ENCODE peak calls at places on chromosomes 5 and 9, in ten cellular contexts. One of them, this sample, is unnamed.

GRCh38 chr5:144972317-144972716 is 801.6 kb downstream of the KCTD16 start:
- DNase-seq in Caco-2: no peak
- DNase-seq in fibroblast of lung: no peak
- DNase-seq in heart right ventricle: no peak
- DNase-seq in HFFc6: no peak
- DNase-seq in WTC11: no peak
- DNase-seq in neural crest cell: no peak
- DNase-seq in astrocyte of the cerebellum: no peak
- DNase-seq in right lobe of liver: no peak
- DNase-seq in OCI-LY7: no peak
- DNase-seq in this sample: no peak

GRCh38 chr9:90773593-90773992 is 28.0 kb upstream of the SYK start:
- DNase-seq in Caco-2: no peak
- DNase-seq in fibroblast of lung: no peak
- DNase-seq in heart right ventricle: no peak
- DNase-seq in HFFc6: no peak
- DNase-seq in WTC11: peak
- DNase-seq in neural crest cell: no peak
- DNase-seq in astrocyte of the cerebellum: no peak
- DNase-seq in right lobe of liver: no peak
- DNase-seq in OCI-LY7: peak
- DNase-seq in this sample: no peak

GRCh38 chr5:171131499-171131898 is 177.5 kb upstream of the TLX3 start:
- DNase-seq in Caco-2: no peak
- DNase-seq in fibroblast of lung: no peak
- DNase-seq in heart right ventricle: no peak
- DNase-seq in HFFc6: no peak
- DNase-seq in WTC11: no peak
- DNase-seq in neural crest cell: no peak
- DNase-seq in astrocyte of the cerebellum: no peak
- DNase-seq in right lobe of liver: no peak
- DNase-seq in OCI-LY7: no peak
- DNase-seq in this sample: no peak

GRCh38 chr9:117733465-117733864 is 29.3 kb downstream of the TLR4 start:
- DNase-seq in Caco-2: no peak
- DNase-seq in fibroblast of lung: no peak
- DNase-seq in heart right ventricle: no peak
- DNase-seq in HFFc6: no peak
- DNase-seq in WTC11: no peak
- DNase-seq in neural crest cell: no peak
- DNase-seq in astrocyte of the cerebellum: no peak
- DNase-seq in right lobe of liver: no peak
- DNase-seq in OCI-LY7: no peak
- DNase-seq in this sample: no peak

GRCh38 chr9:123081824-123082223 is 48.4 kb downstream of the GPR21 start:
- DNase-seq in Caco-2: peak
- DNase-seq in fibroblast of lung: peak
- DNase-seq in heart right ventricle: no peak
- DNase-seq in HFFc6: peak
- DNase-seq in WTC11: no peak
- DNase-seq in neural crest cell: peak
- DNase-seq in astrocyte of the cerebellum: peak
- DNase-seq in right lobe of liver: no peak
- DNase-seq in OCI-LY7: peak
- DNase-seq in this sample: no peak

GRCh38 chr5:74212336-74212735 is 428.2 kb downstream of the ENC1 start:
- DNase-seq in Caco-2: peak
- DNase-seq in fibroblast of lung: no peak
- DNase-seq in heart right ventricle: no peak
- DNase-seq in HFFc6: peak
- DNase-seq in WTC11: peak
- DNase-seq in neural crest cell: no peak
- DNase-seq in astrocyte of the cerebellum: no peak
- DNase-seq in right lobe of liver: no peak
- DNase-seq in OCI-LY7: peak
- DNase-seq in this sample: no peak

GRCh38 chr5:170408189-170408588 is 19.0 kb upstream of the KCNMB1 start:
- DNase-seq in Caco-2: no peak
- DNase-seq in fibroblast of lung: peak
- DNase-seq in heart right ventricle: no peak
- DNase-seq in HFFc6: no peak
- DNase-seq in WTC11: no peak
- DNase-seq in neural crest cell: no peak
- DNase-seq in astrocyte of the cerebellum: no peak
- DNase-seq in right lobe of liver: no peak
- DNase-seq in OCI-LY7: no peak
- DNase-seq in this sample: no peak

GRCh38 chr5:172929371-172929838 is 29.8 kb upstream of the RPL26L1 start:
- DNase-seq in Caco-2: no peak
- DNase-seq in fibroblast of lung: peak
- DNase-seq in heart right ventricle: no peak
- DNase-seq in HFFc6: peak
- DNase-seq in WTC11: no peak
- DNase-seq in neural crest cell: no peak
- DNase-seq in astrocyte of the cerebellum: peak
- DNase-seq in right lobe of liver: no peak
- DNase-seq in OCI-LY7: no peak
- DNase-seq in this sample: no peak

GRCh38 chr5:117414926-117415325 is 840.3 kb upstream of the SEMA6A start:
- DNase-seq in Caco-2: no peak
- DNase-seq in fibroblast of lung: no peak
- DNase-seq in heart right ventricle: no peak
- DNase-seq in HFFc6: no peak
- DNase-seq in WTC11: no peak
- DNase-seq in neural crest cell: no peak
- DNase-seq in astrocyte of the cerebellum: no peak
- DNase-seq in right lobe of liver: no peak
- DNase-seq in OCI-LY7: no peak
- DNase-seq in this sample: no peak

GRCh38 chr5:153565822-153566221 is 75.4 kb downstream of the GRIA1 start:
- DNase-seq in Caco-2: no peak
- DNase-seq in fibroblast of lung: peak
- DNase-seq in heart right ventricle: no peak
- DNase-seq in HFFc6: peak
- DNase-seq in WTC11: no peak
- DNase-seq in neural crest cell: no peak
- DNase-seq in astrocyte of the cerebellum: no peak
- DNase-seq in right lobe of liver: no peak
- DNase-seq in OCI-LY7: no peak
- DNase-seq in this sample: no peak

GRCh38 chr9:74006935-74007334 is 490.2 kb upstream of the RORB start:
- DNase-seq in Caco-2: no peak
- DNase-seq in fibroblast of lung: peak
- DNase-seq in heart right ventricle: no peak
- DNase-seq in HFFc6: no peak
- DNase-seq in WTC11: no peak
- DNase-seq in neural crest cell: no peak
- DNase-seq in astrocyte of the cerebellum: no peak
- DNase-seq in right lobe of liver: no peak
- DNase-seq in OCI-LY7: no peak
- DNase-seq in this sample: no peak

DNA sequence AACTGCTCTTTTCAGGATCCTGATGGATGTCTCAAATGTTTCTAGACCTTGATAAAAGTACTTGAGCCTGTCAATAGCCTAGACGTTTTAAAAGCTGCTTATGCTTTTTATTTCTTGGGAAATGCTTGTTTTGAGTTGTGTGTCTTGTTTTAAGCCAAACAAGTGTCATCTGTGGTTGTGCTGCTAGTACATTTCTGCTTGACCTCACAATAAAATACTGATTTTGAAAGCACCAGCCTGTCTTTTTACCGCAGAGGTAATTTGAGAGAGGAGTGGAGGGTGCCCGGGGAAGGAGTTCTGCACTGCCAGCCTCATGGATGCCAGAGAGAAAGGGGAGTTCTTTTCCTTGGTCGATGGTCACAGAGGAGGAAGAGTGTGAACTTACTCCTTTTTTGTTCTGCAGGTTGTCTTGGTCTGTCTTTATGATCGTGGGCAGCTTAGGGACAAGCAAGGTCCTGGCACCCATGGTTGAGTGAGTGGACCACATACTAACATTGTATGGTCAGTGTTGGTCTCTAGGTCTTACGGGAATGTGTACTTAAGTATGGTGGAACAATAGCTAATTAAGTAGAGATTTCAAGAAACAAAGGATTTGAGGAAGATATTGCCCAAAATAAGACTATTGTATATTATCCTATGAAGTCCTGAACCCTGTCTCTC is 61.0 kb downstream of the TRIO start:
- DNase-seq in Caco-2: no peak
- DNase-seq in fibroblast of lung: no peak
- DNase-seq in heart right ventricle: no peak
- DNase-seq in HFFc6: no peak
- DNase-seq in WTC11: no peak
- DNase-seq in neural crest cell: no peak
- DNase-seq in astrocyte of the cerebellum: no peak
- DNase-seq in right lobe of liver: no peak
- DNase-seq in OCI-LY7: no peak
- DNase-seq in this sample: no peak
- TF ChIP-seq CTCF in Caco-2: no peak
- TF ChIP-seq CTCF in fibroblast of lung: no peak
- TF ChIP-seq CTCF in heart right ventricle: no peak
- TF ChIP-seq CTCF in HFFc6: no peak
- TF ChIP-seq CTCF in WTC11: no peak
- TF ChIP-seq CTCF in neural crest cell: no peak
- TF ChIP-seq CTCF in astrocyte of the cerebellum: no peak
- TF ChIP-seq CTCF in right lobe of liver: no peak
- TF ChIP-seq CTCF in OCI-LY7: no peak
- TF ChIP-seq CTCF in this sample: no peak

GRCh38 chr9:10614201-10614870 is 1.5 kb upstream of the PTPRD start:
- DNase-seq in Caco-2: no peak
- DNase-seq in fibroblast of lung: peak
- DNase-seq in heart right ventricle: no peak
- DNase-seq in HFFc6: no peak
- DNase-seq in WTC11: no peak
- DNase-seq in neural crest cell: no peak
- DNase-seq in astrocyte of the cerebellum: no peak
- DNase-seq in right lobe of liver: no peak
- DNase-seq in OCI-LY7: no peak
- DNase-seq in this sample: no peak

GRCh38 chr9:10613413-10613812 is 611 bp upstream of the PTPRD start:
- DNase-seq in Caco-2: no peak
- DNase-seq in fibroblast of lung: no peak
- DNase-seq in heart right ventricle: no peak
- DNase-seq in HFFc6: no peak
- DNase-seq in WTC11: no peak
- DNase-seq in neural crest cell: no peak
- DNase-seq in astrocyte of the cerebellum: no peak
- DNase-seq in right lobe of liver: no peak
- DNase-seq in OCI-LY7: no peak
- DNase-seq in this sample: peak

GRCh38 chr9:10612649-10613398 is at the start of gene PTPRD:
- DNase-seq in Caco-2: peak
- DNase-seq in fibroblast of lung: peak
- DNase-seq in heart right ventricle: peak
- DNase-seq in HFFc6: no peak
- DNase-seq in WTC11: peak
- DNase-seq in neural crest cell: peak
- DNase-seq in astrocyte of the cerebellum: peak
- DNase-seq in right lobe of liver: peak
- DNase-seq in OCI-LY7: no peak
- DNase-seq in this sample: peak
- TF ChIP-seq CTCF in Caco-2: no peak
- TF ChIP-seq CTCF in fibroblast of lung: no peak
- TF ChIP-seq CTCF in heart right ventricle: no peak
- TF ChIP-seq CTCF in HFFc6: no peak
- TF ChIP-seq CTCF in WTC11: no peak
- TF ChIP-seq CTCF in neural crest cell: peak
- TF ChIP-seq CTCF in astrocyte of the cerebellum: peak
- TF ChIP-seq CTCF in right lobe of liver: no peak
- TF ChIP-seq CTCF in OCI-LY7: no peak
- TF ChIP-seq CTCF in this sample: peak

GRCh38 chr9:7534211-7534935 is 265.2 kb downstream of the DMAC1 start:
- DNase-seq in Caco-2: no peak
- DNase-seq in fibroblast of lung: no peak
- DNase-seq in heart right ventricle: no peak
- DNase-seq in HFFc6: no peak
- DNase-seq in WTC11: no peak
- DNase-seq in neural crest cell: no peak
- DNase-seq in astrocyte of the cerebellum: no peak
- DNase-seq in right lobe of liver: no peak
- DNase-seq in OCI-LY7: no peak
- DNase-seq in this sample: no peak
- TF ChIP-seq CTCF in Caco-2: no peak
- TF ChIP-seq CTCF in fibroblast of lung: peak
- TF ChIP-seq CTCF in heart right ventricle: no peak
- TF ChIP-seq CTCF in HFFc6: no peak
- TF ChIP-seq CTCF in WTC11: no peak
- TF ChIP-seq CTCF in neural crest cell: no peak
- TF ChIP-seq CTCF in astrocyte of the cerebellum: no peak
- TF ChIP-seq CTCF in right lobe of liver: no peak
- TF ChIP-seq CTCF in OCI-LY7: no peak
- TF ChIP-seq CTCF in this sample: no peak

DNA sequence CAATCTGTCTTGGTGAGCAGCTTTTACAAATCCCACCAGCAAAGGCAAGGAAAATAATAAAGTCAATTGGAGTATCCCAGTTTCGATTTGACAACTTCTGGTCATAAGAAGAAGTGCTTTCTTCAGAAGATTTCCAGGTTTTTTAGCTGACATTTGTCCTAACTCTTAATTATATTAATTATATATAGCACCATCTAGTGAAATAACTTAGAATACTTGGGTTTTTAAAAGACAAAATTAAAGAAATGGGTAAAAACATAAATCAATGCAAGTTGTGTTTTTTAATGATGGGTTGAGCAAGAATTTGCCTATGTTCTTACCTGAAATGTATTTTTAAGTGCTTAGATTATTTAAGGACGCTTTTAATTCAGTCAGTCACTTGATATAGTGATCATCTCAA is 421.8 kb downstream of the ACTL7B start:
- DNase-seq in Caco-2: no peak
- DNase-seq in fibroblast of lung: no peak
- DNase-seq in heart right ventricle: no peak
- DNase-seq in HFFc6: no peak
- DNase-seq in WTC11: no peak
- DNase-seq in neural crest cell: no peak
- DNase-seq in astrocyte of the cerebellum: no peak
- DNase-seq in right lobe of liver: no peak
- DNase-seq in OCI-LY7: no peak
- DNase-seq in this sample: no peak
- TF ChIP-seq CTCF in Caco-2: no peak
- TF ChIP-seq CTCF in fibroblast of lung: no peak
- TF ChIP-seq CTCF in heart right ventricle: no peak
- TF ChIP-seq CTCF in HFFc6: peak
- TF ChIP-seq CTCF in WTC11: no peak
- TF ChIP-seq CTCF in neural crest cell: no peak
- TF ChIP-seq CTCF in astrocyte of the cerebellum: no peak
- TF ChIP-seq CTCF in right lobe of liver: no peak
- TF ChIP-seq CTCF in OCI-LY7: peak
- TF ChIP-seq CTCF in this sample: no peak

GRCh38 chr5:98969400-98969799 is 40.6 kb upstream of the CHD1 start:
- DNase-seq in Caco-2: no peak
- DNase-seq in fibroblast of lung: no peak
- DNase-seq in heart right ventricle: no peak
- DNase-seq in HFFc6: no peak
- DNase-seq in WTC11: no peak
- DNase-seq in neural crest cell: no peak
- DNase-seq in astrocyte of the cerebellum: no peak
- DNase-seq in right lobe of liver: no peak
- DNase-seq in OCI-LY7: no peak
- DNase-seq in this sample: no peak
- TF ChIP-seq CTCF in Caco-2: no peak
- TF ChIP-seq CTCF in fibroblast of lung: no peak
- TF ChIP-seq CTCF in heart right ventricle: no peak
- TF ChIP-seq CTCF in HFFc6: no peak
- TF ChIP-seq CTCF in WTC11: no peak
- TF ChIP-seq CTCF in neural crest cell: no peak
- TF ChIP-seq CTCF in astrocyte of the cerebellum: no peak
- TF ChIP-seq CTCF in right lobe of liver: peak
- TF ChIP-seq CTCF in OCI-LY7: no peak
- TF ChIP-seq CTCF in this sample: no peak

GRCh38 chr9:87812375-87813118 is 70.1 kb upstream of the SPATA31E1 start:
- DNase-seq in Caco-2: peak
- DNase-seq in fibroblast of lung: peak
- DNase-seq in heart right ventricle: no peak
- DNase-seq in HFFc6: peak
- DNase-seq in WTC11: peak
- DNase-seq in neural crest cell: no peak
- DNase-seq in astrocyte of the cerebellum: no peak
- DNase-seq in right lobe of liver: no peak
- DNase-seq in OCI-LY7: peak
- DNase-seq in this sample: no peak
- TF ChIP-seq CTCF in Caco-2: peak
- TF ChIP-seq CTCF in fibroblast of lung: peak
- TF ChIP-seq CTCF in heart right ventricle: peak
- TF ChIP-seq CTCF in HFFc6: peak
- TF ChIP-seq CTCF in WTC11: peak
- TF ChIP-seq CTCF in neural crest cell: peak
- TF ChIP-seq CTCF in astrocyte of the cerebellum: peak
- TF ChIP-seq CTCF in right lobe of liver: peak
- TF ChIP-seq CTCF in OCI-LY7: peak
- TF ChIP-seq CTCF in this sample: peak

This sample was measured in left lung.